ENCODE peak calls at places on chromosome 15, in five cellular contexts. J is GM23248; R is NCI-H2081; C is stomach; Q is activated T-helper 2 cell treated with anti-CD3 and anti-CD28 coated beads, Interferon-gamma antibody, Interleukin-2, Interleukin-4, amounts not matched to agents 10 μg/mL and 5 μg/mL and 100 μg/mL, durations not matched to agents 14 hours and 24 hours and 36 hours. N is an unnamed sample.

GRCh38 chr15:65411470-65412071 is 11.2 kb downstream of the IGDCC4 start:
- DNase-seq in J (peak), R (no peak), C (no peak), Q (no peak), N (peak)

GRCh38 chr15:36903922-36904479 is 196.3 kb downstream of the MEIS2 start:
- DNase-seq in J (no peak), R (peak), C (no peak), Q (no peak), N (peak)

GRCh38 chr15:36370735-36371115 is 208.7 kb upstream of the CDIN1 start:
- DNase-seq in J (peak), R (no peak), C (no peak), Q (no peak), N (peak)

GRCh38 chr15:25171856-25172687 is 217.3 kb downstream of the SNRPN start:
- DNase-seq in J (no peak), R (no peak), C (no peak), Q (peak), N (no peak)

GRCh38 chr15:73688455-73688854 is 4.3 kb downstream of the CD276 start:
- DNase-seq in J (peak), R (no peak), C (no peak), Q (no peak), N (no peak)

GRCh38 chr15:42736793-42737528 is at the start of gene CDAN1:
- DNase-seq in J (peak), R (peak), C (peak), Q (peak), N (peak)

GRCh38 chr15:68951813-68952212 is 21.5 kb downstream of the SPESP1 start:
- DNase-seq in J (no peak), R (no peak), C (no peak), Q (no peak), N (no peak)

GRCh38 chr15:32716960-32717289 is 879 bp upstream of the GREM1 start:
- DNase-seq in J (no peak), R (no peak), C (no peak), Q (no peak), N (no peak)

GRCh38 chr15:64854526-64854925 is 12.8 kb downstream of the PLEKHO2 start:
- DNase-seq in J (no peak), R (no peak), C (no peak), Q (no peak), N (no peak)

GRCh38 chr15:29924750-29925149 is 102.5 kb upstream of the TJP1 start:
- DNase-seq in J (peak), R (peak), C (no peak), Q (no peak), N (peak)

GRCh38 chr15:39939487-39940452 is 5.9 kb downstream of the EIF2AK4 start:
- DNase-seq in J (peak), R (no peak), C (no peak), Q (no peak), N (peak)

GRCh38 chr15:31197497-31198414 is 96.2 kb upstream of the TRPM1 start:
- DNase-seq in J (peak), R (no peak), C (peak), Q (no peak), N (peak)

GRCh38 chr15:78570710-78571109 is 5.4 kb downstream of the CHRNA5 start:
- DNase-seq in J (no peak), R (no peak), C (no peak), Q (no peak), N (no peak)

GRCh38 chr15:75799190-75799589 is 44.1 kb upstream of the UBE2Q2 start:
- DNase-seq in J (no peak), R (no peak), C (no peak), Q (no peak), N (no peak)

GRCh38 chr15:75143738-75144334 is 57.8 kb upstream of the C15orf39 start:
- DNase-seq in J (peak), R (no peak), C (no peak), Q (no peak), N (no peak)

GRCh38 chr15:47820780-47821319 is 103.5 kb downstream of the SEMA6D start:
- DNase-seq in J (peak), R (no peak), C (no peak), Q (no peak), N (peak)

GRCh38 chr15:78340243-78341056 is at the start of gene CRABP1:
- DNase-seq in J (no peak), R (no peak), C (no peak), Q (no peak), N (peak)

GRCh38 chr15:101501703-101502373 is 12.3 kb upstream of the PCSK6 start:
- DNase-seq in J (peak), R (no peak), C (peak), Q (peak), N (no peak)

GRCh38 chr15:60004019-60004845 is at the start of gene FOXB1:
- DNase-seq in J (no peak), R (peak), C (no peak), Q (no peak), N (no peak)

GRCh38 chr15:58329781-58330467 is 101.9 kb upstream of the LIPC start:
- DNase-seq in J (no peak), R (no peak), C (peak), Q (no peak), N (peak)

GRCh38 chr15:52255935-52256334 is 39.7 kb downstream of the MYO5C start:
- DNase-seq in J (no peak), R (no peak), C (no peak), Q (no peak), N (no peak)

GRCh38 chr15:27054426-27054825 is 83.4 kb downstream of the GABRG3 start:
- DNase-seq in J (no peak), R (no peak), C (no peak), Q (no peak), N (no peak)

GRCh38 chr15:25185156-25185710 is 230.4 kb downstream of the SNRPN start:
- DNase-seq in J (no peak), R (no peak), C (no peak), Q (no peak), N (no peak)

GRCh38 chr15:70435369-70435768 is 328.0 kb downstream of the UACA start:
- DNase-seq in J (no peak), R (no peak), C (no peak), Q (no peak), N (no peak)